ENCODE peak calls at places on chromosomes 11 and 22, in four cellular contexts. U is fibroblast of mammary gland, K is HuH-7.5, I is astrocyte of the spinal cord. H is an unnamed sample.

GRCh38 chr22:42270512-42271190 is at the start of gene TCF20:
- DNase-seq in U (peak; percentile 54), K (peak; percentile 95), I (peak; percentile 59), H (peak; percentile 63)

GRCh38 chr11:1839924-1840779 is 1.4 kb downstream of the TNNI2 start:
- DNase-seq in U (no peak), K (no peak), I (no peak), H (no peak)

GRCh38 chr22:46789992-46790391 is 27.5 kb downstream of the TBC1D22A start:
- DNase-seq in U (peak; percentile 41), K (no peak), I (no peak), H (no peak)

GRCh38 chr11:8068605-8069221 is 12.3 kb upstream of the TUB start:
- DNase-seq in U (peak; percentile 91), K (no peak), I (peak; percentile 85), H (peak; percentile 92)

GRCh38 chr11:83671295-83671694 is 385.1 kb upstream of the CCDC90B start:
- DNase-seq in U (peak; percentile 33), K (no peak), I (no peak), H (no peak)

GRCh38 chr11:69167916-69168691 is 12.4 kb downstream of the SMIM38 start:
- DNase-seq in U (peak; percentile 6), K (no peak), I (no peak), H (no peak)

GRCh38 chr11:59756845-59757244 is 1.7 kb downstream of the STX3 start:
- DNase-seq in U (peak; percentile 33), K (no peak), I (peak; percentile 5), H (no peak)

GRCh38 chr22:24435861-24436351 is 8.5 kb downstream of the ADORA2A start:
- DNase-seq in U (peak; percentile 81), K (no peak), I (peak; percentile 33), H (no peak)

GRCh38 chr22:38570841-38571364 is 920 bp upstream of the DMC1 start:
- DNase-seq in U (peak; percentile 28), K (peak; percentile 40), I (peak; percentile 21), H (no peak)

GRCh38 chr11:31412946-31413345 is 43.3 kb downstream of the DNAJC24 start:
- DNase-seq in U (peak; percentile 77), K (no peak), I (peak; percentile 63), H (peak; percentile 82)

GRCh38 chr11:72705442-72706365 is 31.5 kb upstream of the PDE2A start:
- DNase-seq in U (no peak), K (no peak), I (no peak), H (no peak)

GRCh38 chr11:127056338-127056971 is 55.9 kb upstream of the KIRREL3 start:
- DNase-seq in U (no peak), K (no peak), I (no peak), H (no peak)

GRCh38 chr11:131524186-131524585 is 153.8 kb downstream of the NTM start:
- DNase-seq in U (no peak), K (no peak), I (no peak), H (no peak)

GRCh38 chr11:63719987-63720386 is 38.7 kb downstream of the RTN3 start:
- DNase-seq in U (peak; percentile 51), K (no peak), I (peak; percentile 73), H (peak; percentile 66)